ENCODE peak calls at places on chromosome X, in seven cellular contexts. L, J, E, Y, V, X and M are unnamed samples.

GRCh38 chrX:151505796-151506195 is 57.7 kb upstream of the PASD1 start:
- DNase-seq in J (no peak), Y (no peak), E (peak), L (no peak), V (peak), X (no peak), M (no peak)

GRCh38 chrX:2360731-2361130 is 140.0 kb downstream of the DHRSX start:
- DNase-seq in J (no peak), E (peak), V (peak), X (no peak), L (no peak), Y (no peak), M (no peak)

GRCh38 chrX:622104-622503 is 8.5 kb upstream of the SHOX start:
- DNase-seq in Y (no peak), J (no peak), X (no peak), V (no peak), L (no peak), E (no peak), M (no peak)

GRCh38 chrX:96685205-96686099 is 810 bp downstream of the DIAPH2 start:
- DNase-seq in Y (peak), E (peak), L (peak), X (peak), J (peak), V (no peak), M (peak)

GRCh38 chrX:140503714-140504351 is 1.0 kb downstream of the SOX3 start:
- DNase-seq in V (no peak), X (no peak), J (no peak), L (no peak), Y (no peak), E (no peak), M (no peak)

GRCh38 chrX:71911023-71911730 is 532 bp downstream of the NHSL2 start:
- DNase-seq in J (peak), V (no peak), Y (no peak), X (peak), L (no peak), E (peak), M (no peak)

GRCh38 chrX:115251458-115252233 is 17.8 kb upstream of the LRCH2 start:
- DNase-seq in J (no peak), X (no peak), Y (no peak), L (no peak), E (no peak), V (no peak), M (no peak)

GRCh38 chrX:22392176-22392814 is 119.6 kb downstream of the CBLL2 start:
- DNase-seq in J (no peak), L (no peak), Y (no peak), E (no peak), V (no peak), X (no peak), M (no peak)

GRCh38 chrX:153972368-153973126 is at the start of gene TMEM187:
- DNase-seq in L (peak), E (peak), Y (peak), V (peak), J (peak), X (peak), M (peak)

GRCh38 chrX:15170927-15171326 is 99.0 kb downstream of the ASB9 start:
- DNase-seq in V (no peak), Y (no peak), L (no peak), E (no peak), J (no peak), X (no peak), M (no peak)

GRCh38 chrX:50799531-50799961 is 14.4 kb downstream of the SHROOM4 start:
- DNase-seq in Y (no peak), X (peak), E (peak), V (no peak), L (no peak), J (no peak), M (no peak)

GRCh38 chrX:153392642-153393321 is 8.4 kb downstream of the PNMA6E start:
- DNase-seq in E (no peak), Y (no peak), V (no peak), X (no peak), L (no peak), J (no peak), M (no peak)

GRCh38 chrX:23626651-23627050 is 40.6 kb upstream of the PRDX4 start:
- DNase-seq in L (no peak), E (no peak), X (no peak), J (no peak), Y (no peak), V (no peak), M (no peak)

GRCh38 chrX:55451125-55451524 is 802 bp upstream of the MAGEH1 start:
- DNase-seq in V (no peak), J (no peak), X (no peak), Y (no peak), E (no peak), L (no peak), M (no peak)

GRCh38 chrX:21798677-21799219 is 40.7 kb upstream of the MBTPS2 start:
- DNase-seq in Y (no peak), E (peak), J (no peak), L (no peak), X (no peak), V (no peak), M (peak)

GRCh38 chrX:105017641-105018040 is 202.9 kb downstream of the TEX13A start:
- DNase-seq in L (no peak), E (no peak), X (no peak), V (no peak), J (no peak), Y (no peak), M (no peak)

GRCh38 chrX:102514536-102514935 is 2.0 kb downstream of the TMSB15A start:
- DNase-seq in J (no peak), Y (no peak), X (no peak), V (no peak), E (no peak), L (no peak), M (no peak)
- TF ChIP-seq POLR2A in J (no peak), Y (no peak), X (no peak), V (no peak), E (no peak), L (no peak), M (no peak)

GRCh38 chrX:101617211-101618191 is at the start of gene ARMCX6:
- DNase-seq in L (peak), X (peak), V (peak), J (peak), Y (peak), E (peak), M (peak)
- TF ChIP-seq POLR2A in L (no peak), X (no peak), V (peak), J (peak), Y (no peak), E (peak), M (peak)

DNA sequence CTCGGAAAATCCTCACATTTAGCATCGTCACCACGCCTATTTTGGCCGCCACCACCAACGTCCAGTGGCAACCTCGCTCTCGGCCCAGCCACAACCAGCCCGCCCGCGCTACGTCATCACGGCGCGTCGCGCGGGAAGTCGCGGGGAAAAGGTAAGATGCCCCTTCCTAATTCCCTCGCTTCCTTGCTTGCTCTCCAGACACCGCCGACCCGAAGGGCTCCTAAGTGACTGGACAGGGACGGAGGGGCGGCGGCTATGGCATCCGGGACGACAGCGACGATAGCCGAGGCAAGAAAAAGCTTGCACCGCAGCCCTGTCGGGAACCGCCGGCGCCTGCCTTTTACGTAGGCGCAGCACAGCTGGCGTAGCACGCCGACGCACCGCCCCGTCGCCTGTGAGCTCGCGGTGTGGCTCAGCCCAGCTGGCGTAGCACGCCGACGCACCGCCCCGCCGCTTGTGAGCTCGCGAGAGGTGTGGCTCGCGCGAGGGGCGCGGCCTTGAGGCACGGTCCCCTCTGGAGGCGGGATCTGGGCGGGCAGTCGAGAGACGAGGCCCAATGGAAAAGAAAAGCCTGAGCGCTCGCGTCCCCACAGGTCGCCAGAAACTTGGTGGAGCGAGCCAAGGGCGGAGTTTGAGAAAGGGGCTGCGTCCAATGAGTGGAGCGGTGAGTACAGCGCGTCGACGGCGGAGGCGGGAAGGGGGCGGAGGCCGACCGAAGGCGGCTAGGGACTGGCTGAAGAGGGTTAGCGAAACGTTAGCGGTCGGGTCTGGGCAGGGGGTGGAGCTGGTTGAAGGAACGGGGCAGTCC is at the start of gene HDAC6:
- DNase-seq in L (peak), V (peak), J (peak), X (peak), E (peak), Y (peak), M (peak)
- TF ChIP-seq POLR2A in L (peak), V (no peak), J (no peak), X (peak), E (peak), Y (no peak), M (peak)

GRCh38 chrX:46547857-46548256 is 2.6 kb upstream of the ZNF674 start:
- DNase-seq in E (peak), L (no peak), Y (no peak), V (no peak), J (no peak), X (no peak), M (no peak)

GRCh38 chrX:46543441-46543840 is 1.8 kb downstream of the ZNF674 start:
- DNase-seq in L (no peak), X (no peak), J (no peak), Y (no peak), E (no peak), V (no peak), M (no peak)

GRCh38 chrX:46549914-46550313 is 4.7 kb upstream of the ZNF674 start:
- DNase-seq in L (no peak), E (no peak), J (no peak), V (no peak), Y (no peak), X (no peak), M (no peak)

GRCh38 chrX:46545111-46546005 is at the start of gene ZNF674:
- DNase-seq in Y (peak), J (peak), V (peak), X (peak), E (peak), L (peak), M (peak)
- TF ChIP-seq POLR2A in Y (peak), J (peak), V (peak), X (peak), E (peak), L (peak), M (peak)

GRCh38 chrX:41350150-41350975 is 16.4 kb downstream of the DDX3X start:
- DNase-seq in E (peak), V (no peak), X (no peak), J (no peak), Y (no peak), L (no peak), M (no peak)
- TF ChIP-seq POLR2A in E (no peak), V (peak), X (no peak), J (no peak), Y (no peak), L (no peak), M (no peak)

GRCh38 chrX:40154229-40154852 is 56.6 kb upstream of the BCOR start:
- DNase-seq in X (no peak), L (no peak), Y (no peak), E (peak), J (peak), V (peak), M (peak)

GRCh38 chrX:40155617-40156471 is 58.1 kb upstream of the BCOR start:
- DNase-seq in L (no peak), V (peak), E (peak), Y (no peak), J (peak), X (no peak), M (no peak)

GRCh38 chrX:40156472-40157227 is 58.9 kb upstream of the BCOR start:
- DNase-seq in Y (no peak), E (no peak), L (no peak), X (no peak), V (no peak), J (peak), M (no peak)

GRCh38 chrX:40153335-40154221 is 55.8 kb upstream of the BCOR start:
- DNase-seq in X (peak), L (no peak), J (peak), V (peak), E (peak), Y (peak), M (peak)

GRCh38 chrX:40154853-40155616 is 57.3 kb upstream of the BCOR start:
- DNase-seq in E (peak), J (peak), L (no peak), X (peak), V (peak), Y (no peak), M (no peak)
- TF ChIP-seq POLR2A in E (peak), J (peak), L (no peak), X (no peak), V (peak), Y (no peak), M (no peak)

GRCh38 chrX:49179358-49179757 is 6.8 kb downstream of the PRICKLE3 start:
- DNase-seq in L (no peak), V (no peak), E (no peak), X (no peak), J (no peak), Y (no peak), M (no peak)
- TF ChIP-seq POLR2A in L (no peak), V (no peak), E (no peak), X (no peak), J (no peak), Y (no peak), M (no peak)